ENCODE peak calls at places on chromosomes 5 and 9, in eight cellular contexts. Q, U, V, O, C, M, F and A are unnamed samples.

GRCh38 chr5:109877670-109878045 is 187.9 kb downstream of the MAN2A1 start:
- DNase-seq in Q (no peak), U (no peak), V (no peak), O (no peak), C (no peak), M (no peak), F (peak), A (no peak)

GRCh38 chr9:89464991-89465390 is 32.9 kb downstream of the SEMA4D start:
- DNase-seq in Q (no peak), U (no peak), V (no peak), O (no peak), C (no peak), M (no peak), F (no peak), A (no peak)

GRCh38 chr5:32182463-32183081 is 8.5 kb upstream of the GOLPH3 start:
- DNase-seq in Q (no peak), U (no peak), V (no peak), O (no peak), C (no peak), M (no peak), F (no peak), A (no peak)

GRCh38 chr5:1511651-1512540 is 11.9 kb downstream of the LPCAT1 start:
- DNase-seq in Q (no peak), U (no peak), V (no peak), O (no peak), C (no peak), M (no peak), F (peak), A (no peak)

GRCh38 chr9:5870691-5871090 is 20.0 kb upstream of the MLANA start:
- DNase-seq in Q (no peak), U (no peak), V (no peak), O (no peak), C (no peak), M (peak), F (no peak), A (no peak)

GRCh38 chr5:90144625-90145327 is 264.8 kb downstream of the CETN3 start:
- DNase-seq in Q (no peak), U (no peak), V (no peak), O (no peak), C (no peak), M (no peak), F (no peak), A (no peak)

GRCh38 chr5:144433893-144434292 is 263.2 kb downstream of the KCTD16 start:
- DNase-seq in Q (no peak), U (no peak), V (no peak), O (no peak), C (no peak), M (no peak), F (no peak), A (no peak)

GRCh38 chr9:76116913-76117312 is 226.4 kb downstream of the PCSK5 start:
- DNase-seq in Q (no peak), U (no peak), V (no peak), O (no peak), C (no peak), M (no peak), F (no peak), A (no peak)

GRCh38 chr5:177553671-177554429 is 513 bp downstream of the FAM193B start:
- DNase-seq in Q (no peak), U (no peak), V (no peak), O (peak), C (no peak), M (no peak), F (no peak), A (no peak)

GRCh38 chr9:92747459-92748232 is 17.0 kb downstream of the BICD2 start:
- DNase-seq in Q (no peak), U (no peak), V (no peak), O (no peak), C (no peak), M (no peak), F (no peak), A (no peak)

GRCh38 chr5:40198736-40199135 is 481.0 kb upstream of the PTGER4 start:
- DNase-seq in Q (no peak), U (no peak), V (no peak), O (no peak), C (no peak), M (no peak), F (no peak), A (no peak)

GRCh38 chr5:132465095-132465707 is 25.4 kb downstream of the IRF1 start:
- DNase-seq in Q (no peak), U (no peak), V (no peak), O (no peak), C (no peak), M (no peak), F (no peak), A (peak)

GRCh38 chr5:32522429-32523143 is 62.8 kb upstream of the SUB1 start:
- DNase-seq in Q (peak), U (no peak), V (no peak), O (no peak), C (peak), M (no peak), F (peak), A (no peak)

GRCh38 chr9:129557192-129558036 is 63.5 kb downstream of the C9orf50 start:
- DNase-seq in Q (no peak), U (no peak), V (no peak), O (no peak), C (no peak), M (no peak), F (no peak), A (no peak)

GRCh38 chr5:1639757-1640156 is 116.0 kb upstream of the LPCAT1 start:
- DNase-seq in Q (no peak), U (no peak), V (no peak), O (no peak), C (no peak), M (no peak), F (no peak), A (no peak)

GRCh38 chr5:171975262-171975876 is 31.1 kb downstream of the FBXW11 start:
- DNase-seq in Q (no peak), U (no peak), V (no peak), O (no peak), C (no peak), M (peak), F (peak), A (peak)

GRCh38 chr5:150034677-150035076 is 34.1 kb downstream of the HMGXB3 start:
- DNase-seq in Q (no peak), U (no peak), V (no peak), O (no peak), C (no peak), M (no peak), F (peak), A (no peak)

GRCh38 chr9:91885746-91886432 is 64.1 kb downstream of the ROR2 start:
- DNase-seq in Q (no peak), U (no peak), V (no peak), O (no peak), C (no peak), M (no peak), F (no peak), A (no peak)

GRCh38 chr5:7000316-7000715 is 287.1 kb downstream of the TENT4A start:
- DNase-seq in Q (no peak), U (no peak), V (no peak), O (no peak), C (no peak), M (no peak), F (no peak), A (no peak)

GRCh38 chr5:149860801-149861322 is 83.7 kb downstream of the PDE6A start:
- DNase-seq in Q (no peak), U (no peak), V (no peak), O (no peak), C (no peak), M (no peak), F (no peak), A (no peak)

GRCh38 chr5:178547052-178547666 is 43.0 kb downstream of the COL23A1 start:
- DNase-seq in Q (no peak), U (no peak), V (no peak), O (no peak), C (no peak), M (no peak), F (no peak), A (no peak)

GRCh38 chr5:158522001-158522400 is 577.7 kb downstream of the EBF1 start:
- DNase-seq in Q (no peak), U (no peak), V (no peak), O (no peak), C (no peak), M (no peak), F (no peak), A (no peak)

GRCh38 chr5:57478826-57479225 is 3.8 kb downstream of the ACTBL2 start:
- DNase-seq in Q (no peak), U (no peak), V (no peak), O (no peak), C (no peak), M (no peak), F (no peak), A (no peak)

GRCh38 chr5:121704291-121704690 is 147.4 kb upstream of the FTMT start:
- DNase-seq in Q (no peak), U (no peak), V (no peak), O (no peak), C (no peak), M (no peak), F (no peak), A (no peak)

GRCh38 chr9:128702445-128702948 is at the start of gene PKN3:
- DNase-seq in Q (peak), U (peak), V (peak), O (peak), C (peak), M (peak), F (peak), A (no peak)

GRCh38 chr5:138909734-138910133 is 34.6 kb upstream of the LRRTM2 start:
- DNase-seq in Q (no peak), U (no peak), V (no peak), O (no peak), C (no peak), M (no peak), F (no peak), A (no peak)

GRCh38 chr5:6343951-6344596 is 34.3 kb downstream of the MED10 start:
- DNase-seq in Q (no peak), U (no peak), V (no peak), O (no peak), C (no peak), M (no peak), F (no peak), A (no peak)

GRCh38 chr9:93111371-93112115 is 15.5 kb downstream of the CARD19 start:
- DNase-seq in Q (no peak), U (no peak), V (no peak), O (no peak), C (no peak), M (no peak), F (peak), A (no peak)

GRCh38 chr9:107086460-107086859 is 196.6 kb upstream of the RAD23B start:
- DNase-seq in Q (no peak), U (no peak), V (no peak), O (no peak), C (no peak), M (no peak), F (no peak), A (no peak)

GRCh38 chr9:70043689-70044449 is at the start of gene MAMDC2:
- DNase-seq in Q (no peak), U (peak), V (no peak), O (no peak), C (no peak), M (no peak), F (peak), A (no peak)

GRCh38 chr5:178234121-178234752 is 1.6 kb upstream of the PHYKPL start:
- DNase-seq in Q (no peak), U (no peak), V (no peak), O (no peak), C (no peak), M (no peak), F (no peak), A (no peak)

GRCh38 chr9:83266618-83267543 is 203.9 kb upstream of the RASEF start:
- DNase-seq in Q (no peak), U (no peak), V (no peak), O (no peak), C (no peak), M (no peak), F (no peak), A (no peak)

GRCh38 chr9:23587903-23588302 is 238.1 kb downstream of the ELAVL2 start:
- DNase-seq in Q (no peak), U (no peak), V (no peak), O (no peak), C (no peak), M (no peak), F (no peak), A (no peak)

GRCh38 chr9:117672397-117672796 is 31.8 kb upstream of the TLR4 start:
- DNase-seq in Q (no peak), U (no peak), V (no peak), O (no peak), C (no peak), M (no peak), F (peak), A (no peak)

GRCh38 chr5:65198777-65199120 is 283.0 kb downstream of the ADAMTS6 start:
- DNase-seq in Q (no peak), U (no peak), V (no peak), O (no peak), C (no peak), M (no peak), F (peak), A (no peak)

GRCh38 chr5:78649220-78649700 is 688 bp upstream of the LHFPL2 start:
- DNase-seq in Q (no peak), U (no peak), V (no peak), O (no peak), C (no peak), M (no peak), F (peak), A (no peak)

GRCh38 chr5:35777358-35778087 is 79.2 kb upstream of the IL7R start:
- DNase-seq in Q (no peak), U (peak), V (peak), O (peak), C (peak), M (peak), F (peak), A (peak)

GRCh38 chr5:154493274-154493673 is 15.2 kb upstream of the HAND1 start:
- DNase-seq in Q (no peak), U (no peak), V (no peak), O (no peak), C (no peak), M (no peak), F (no peak), A (no peak)